ENCODE peak calls at places on chromosomes 7 and 10, in eight cellular contexts. F, O, X, S, D, A, U and Y are unnamed samples.

GRCh38 chr10:73932625-73933112 is 21.7 kb downstream of the PLAU start:
- DNase-seq in F (no peak), O (no peak), X (no peak), S (no peak), D (no peak), A (no peak), U (no peak), Y (no peak)

GRCh38 chr7:124269774-124270173 is 236.9 kb upstream of the TMEM229A start:
- DNase-seq in F (no peak), O (no peak), X (no peak), S (no peak), D (no peak), A (no peak), U (no peak), Y (no peak)

GRCh38 chr7:138962561-138963270 is 18.5 kb downstream of the KIAA1549 start:
- DNase-seq in F (no peak), O (peak; percentile 69), X (no peak), S (no peak), D (no peak), A (no peak), U (no peak), Y (no peak)

GRCh38 chr7:30743371-30744074 is 8.4 kb upstream of the INMT start:
- DNase-seq in F (peak; percentile 9), O (no peak), X (no peak), S (peak; percentile 45), D (no peak), A (no peak), U (no peak), Y (no peak)

GRCh38 chr10:89118091-89118490 is 89.0 kb downstream of the CH25H start:
- DNase-seq in F (peak; percentile 97), O (no peak), X (no peak), S (no peak), D (no peak), A (no peak), U (no peak), Y (peak; percentile 61)

GRCh38 chr10:62082729-62083412 is 181.4 kb downstream of the ARID5B start:
- DNase-seq in F (peak; percentile 64), O (no peak), X (no peak), S (no peak), D (peak; percentile 16), A (no peak), U (no peak), Y (no peak)

GRCh38 chr10:88070080-88070880 is 206.9 kb downstream of the PTEN start:
- DNase-seq in F (peak; percentile 74), O (no peak), X (no peak), S (no peak), D (no peak), A (no peak), U (no peak), Y (peak; percentile 69)

GRCh38 chr7:28573059-28573553 is 160.8 kb downstream of the CREB5 start:
- DNase-seq in F (no peak), O (peak; percentile 65), X (peak; percentile 23), S (no peak), D (peak; percentile 62), A (no peak), U (no peak), Y (no peak)

GRCh38 chr7:116616555-116617059 is 55.4 kb upstream of the MET start:
- DNase-seq in F (peak; percentile 68), O (no peak), X (no peak), S (no peak), D (no peak), A (no peak), U (no peak), Y (no peak)

GRCh38 chr7:98641646-98642489 is 24.8 kb downstream of the NPTX2 start:
- DNase-seq in F (no peak), O (no peak), X (no peak), S (no peak), D (no peak), A (no peak), U (no peak), Y (no peak)

GRCh38 chr7:30062587-30062986 is 34.4 kb downstream of the PLEKHA8 start:
- DNase-seq in F (peak; percentile 22), O (no peak), X (no peak), S (peak; percentile 61), D (no peak), A (no peak), U (no peak), Y (no peak)

GRCh38 chr7:64879097-64879730 is 23.9 kb upstream of the ZNF273 start:
- DNase-seq in F (no peak), O (no peak), X (no peak), S (no peak), D (peak; percentile 12), A (no peak), U (no peak), Y (no peak)

GRCh38 chr7:50812847-50813475 is 30.3 kb upstream of the GRB10 start:
- DNase-seq in F (peak; percentile 88), O (peak; percentile 93), X (peak; percentile 66), S (peak; percentile 39), D (peak; percentile 84), A (peak; percentile 73), U (no peak), Y (no peak)

GRCh38 chr10:83592337-83592935 is 546.9 kb upstream of the GHITM start:
- DNase-seq in F (no peak), O (no peak), X (no peak), S (no peak), D (no peak), A (no peak), U (no peak), Y (no peak)

GRCh38 chr7:826230-826905 is 5.9 kb upstream of the SUN1 start:
- DNase-seq in F (no peak), O (no peak), X (no peak), S (no peak), D (no peak), A (no peak), U (no peak), Y (no peak)